ENCODE peak calls at places on chromosomes 6 and 20, in four cellular contexts. C is H1, S is psoas muscle, H is neural crest cell. I is an unnamed sample.
A peak's percentile ranks its signal among the peaks of the same experiment; 100 is the strongest.

GRCh38 chr6:44012078-44012493 is 115.2 kb downstream of the MRPL14 start:
- DNase-seq in S (no peak), C (no peak), H (no peak), I (peak; percentile 91)

GRCh38 chr20:51354769-51355319 is 187.7 kb downstream of the NFATC2 start:
- DNase-seq in H (no peak), C (no peak), S (no peak), I (peak; percentile 73)

GRCh38 chr6:143321687-143322086 is 128.8 kb downstream of the ADAT2 start:
- DNase-seq in C (no peak), S (no peak), H (no peak), I (no peak)

GRCh38 chr20:37672143-37672542 is 21.7 kb upstream of the CTNNBL1 start:
- DNase-seq in S (no peak), H (no peak), C (no peak), I (no peak)

GRCh38 chr6:106916891-106917290 is 57.6 kb downstream of the CD24 start:
- DNase-seq in H (no peak), C (no peak), S (no peak), I (no peak)

GRCh38 chr6:106380407-106380806 is 19.9 kb downstream of the CRYBG1 start:
- DNase-seq in S (no peak), C (no peak), H (no peak), I (no peak)

GRCh38 chr6:46781478-46782378 is 11.5 kb upstream of the MEP1A start:
- DNase-seq in C (no peak), H (peak; percentile 50), S (no peak), I (peak; percentile 49)

GRCh38 chr6:10397756-10398438 is 17.0 kb downstream of the TFAP2A start:
- DNase-seq in C (no peak), H (no peak), S (no peak), I (no peak)

GRCh38 chr6:8562133-8562532 is 126.8 kb upstream of the SLC35B3 start:
- DNase-seq in S (no peak), H (no peak), C (no peak), I (no peak)

GRCh38 chr6:106913676-106914280 is 60.8 kb downstream of the CD24 start:
- DNase-seq in C (no peak), H (no peak), S (no peak), I (no peak)

GRCh38 chr6:161369339-161369738 is 95.5 kb upstream of the AGPAT4 start:
- DNase-seq in H (no peak), S (no peak), C (no peak), I (peak; percentile 75)

GRCh38 chr6:151391021-151391470 is 313 bp downstream of the ZBTB2 start:
- DNase-seq in C (no peak), S (peak; percentile 84), H (peak; percentile 78), I (peak; percentile 32)

GRCh38 chr6:51339728-51340127 is 521.1 kb downstream of the TFAP2B start:
- DNase-seq in H (no peak), S (no peak), C (no peak), I (no peak)

GRCh38 chr20:8363970-8364733 is 232.1 kb downstream of the PLCB1 start:
- DNase-seq in H (no peak), S (no peak), C (no peak), I (no peak)

GRCh38 chr6:135680964-135681913 is 170.3 kb upstream of the PDE7B start:
- DNase-seq in H (no peak), C (no peak), S (no peak), I (no peak)

GRCh38 chr6:16999486-17000436 is 102.1 kb upstream of the STMND1 start:
- DNase-seq in H (no peak), S (no peak), C (no peak), I (peak; percentile 89)

DNA sequence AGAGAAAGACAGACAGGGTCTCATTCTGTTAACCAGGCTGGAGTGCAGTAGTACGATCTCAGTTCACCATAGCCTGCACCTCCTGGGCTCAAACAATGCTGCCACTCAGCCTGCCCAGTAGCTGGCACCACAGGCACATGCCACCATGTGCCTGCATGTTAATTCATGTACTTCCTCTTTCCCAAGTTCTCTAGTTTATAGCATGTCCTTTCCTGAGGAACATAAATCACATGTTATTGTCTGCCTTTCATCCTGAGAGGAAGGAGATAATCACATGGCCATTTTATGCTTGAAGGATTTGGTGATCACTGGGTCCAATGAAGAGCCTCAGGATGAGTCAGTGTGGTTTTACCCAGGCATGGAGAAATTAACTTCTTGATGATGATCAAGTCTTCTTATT is 47.9 kb downstream of the COL11A2 start:
- DNase-seq in S (no peak), C (no peak), H (no peak), I (no peak)
- TF ChIP-seq CTCF in S (no peak), C (no peak), H (no peak), I (no peak)

DNA sequence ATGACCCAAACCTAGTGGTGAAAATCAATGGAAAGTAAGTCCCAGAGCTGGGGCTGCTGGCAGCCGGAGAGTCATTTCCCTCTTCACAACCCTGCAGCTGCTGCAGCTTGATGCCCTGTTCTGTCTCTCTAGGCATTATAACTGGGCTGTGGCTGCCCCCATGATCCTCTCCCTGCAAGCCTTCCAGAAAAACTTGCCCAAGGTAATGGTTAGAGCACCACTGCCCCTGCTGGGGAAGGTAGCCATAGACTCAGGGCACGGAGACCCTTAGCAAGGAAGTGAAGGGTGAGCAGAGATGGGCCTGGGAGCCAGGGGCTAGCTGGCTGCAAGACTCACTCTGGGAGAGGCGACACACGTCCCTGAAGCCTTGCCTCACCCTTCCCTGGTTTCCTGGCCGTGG is 12.0 kb downstream of the LPIN3 start:
- DNase-seq in H (no peak), C (no peak), S (no peak), I (no peak)
- TF ChIP-seq CTCF in H (no peak), C (no peak), S (no peak), I (no peak)

GRCh38 chr6:159535629-159536028 is 157.4 kb downstream of the SOD2 start:
- DNase-seq in C (no peak), H (no peak), S (no peak), I (no peak)

GRCh38 chr6:159540883-159541282 is 152.2 kb downstream of the SOD2 start:
- DNase-seq in S (no peak), C (no peak), H (no peak), I (no peak)

GRCh38 chr6:159541296-159541695 is 151.7 kb downstream of the SOD2 start:
- DNase-seq in C (no peak), H (no peak), S (no peak), I (no peak)

GRCh38 chr6:159540152-159540551 is 152.9 kb downstream of the SOD2 start:
- DNase-seq in S (no peak), C (peak; percentile 41), H (peak; percentile 25), I (no peak)
- TF ChIP-seq CTCF in S (no peak), C (peak; percentile 48), H (peak; percentile 46), I (peak; percentile 18)

GRCh38 chr20:46151936-46152335 is 33.8 kb downstream of the CD40 start:
- DNase-seq in S (no peak), C (no peak), H (no peak), I (no peak)
- TF ChIP-seq CTCF in S (peak; percentile 18), C (peak; percentile 57), H (peak; percentile 47), I (peak; percentile 70)

DNA sequence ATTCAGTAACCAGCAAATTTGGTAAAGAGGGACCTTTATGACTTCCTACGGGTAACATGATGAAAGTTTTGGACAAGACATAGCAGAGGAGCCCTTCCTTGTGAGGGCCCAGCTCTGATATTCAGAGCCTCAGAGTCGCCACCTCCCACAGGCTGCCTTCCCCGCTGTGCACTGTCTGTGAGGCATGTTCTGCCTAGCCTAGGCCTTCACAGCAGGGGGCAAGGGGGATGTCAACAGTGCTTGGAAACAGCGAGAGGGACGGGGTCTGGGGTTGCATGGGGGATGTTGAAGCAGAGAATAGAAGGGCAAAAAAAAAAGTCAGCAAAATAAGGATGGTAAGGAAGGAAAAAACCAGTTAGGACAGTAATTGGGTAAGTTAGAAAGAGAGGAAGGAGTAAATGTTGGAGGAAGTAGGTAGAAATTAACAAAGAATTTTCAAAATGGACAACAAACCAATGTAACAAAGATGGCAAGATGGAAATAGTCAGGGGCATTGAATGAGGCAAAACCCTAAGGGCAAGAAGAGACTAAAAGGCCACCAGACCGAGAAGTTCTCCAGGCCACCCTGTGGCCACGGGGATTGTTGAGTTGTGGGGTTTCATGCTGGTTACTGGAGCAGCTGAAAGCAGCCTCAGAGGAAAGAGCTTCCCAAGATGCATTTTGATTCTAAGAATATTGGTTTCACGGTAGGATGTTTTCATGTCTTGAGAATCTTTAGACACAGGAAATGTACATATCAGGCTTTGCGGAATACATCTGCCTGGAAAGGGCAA is 139.8 kb downstream of the LY86 start:
- DNase-seq in S (no peak), H (no peak), C (no peak), I (no peak)
- TF ChIP-seq CTCF in S (no peak), H (no peak), C (no peak), I (no peak)

GRCh38 chr6:23547851-23548250 is 578.2 kb upstream of the NRSN1 start:
- DNase-seq in C (no peak), S (no peak), H (no peak), I (no peak)
- TF ChIP-seq CTCF in C (peak; percentile 46), S (no peak), H (peak; percentile 48), I (no peak)

GRCh38 chr6:125253881-125254280 is 47.9 kb downstream of the HDDC2 start:
- DNase-seq in H (no peak), C (no peak), S (no peak), I (no peak)

GRCh38 chr6:125252891-125253290 is 48.9 kb downstream of the HDDC2 start:
- DNase-seq in C (no peak), S (no peak), H (no peak), I (no peak)

GRCh38 chr6:125251516-125252229 is 50.1 kb downstream of the HDDC2 start:
- DNase-seq in S (no peak), C (no peak), H (no peak), I (no peak)

GRCh38 chr6:125248136-125248535 is 53.6 kb downstream of the HDDC2 start:
- DNase-seq in C (no peak), H (no peak), S (no peak), I (no peak)

DNA sequence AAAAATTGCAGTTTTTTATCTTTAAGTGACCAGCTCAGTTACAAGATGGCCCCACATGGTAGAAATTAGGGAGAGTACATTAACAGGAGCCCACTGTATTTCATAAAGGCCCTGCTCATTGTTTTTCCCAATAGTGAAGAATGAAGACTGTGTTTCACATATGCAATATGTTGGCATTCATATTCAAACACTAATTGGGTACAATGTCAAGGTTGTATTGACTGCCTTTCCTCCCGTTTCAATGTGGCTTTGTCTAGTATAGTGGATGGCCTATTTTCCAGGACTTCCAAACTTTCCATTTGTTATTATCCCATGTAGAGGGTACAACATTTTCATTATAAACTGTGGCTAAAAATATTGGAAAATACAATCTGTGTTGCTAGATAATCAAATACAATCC is 51.3 kb downstream of the HDDC2 start:
- DNase-seq in C (no peak), S (no peak), H (no peak), I (no peak)
- TF ChIP-seq CTCF in C (no peak), S (no peak), H (no peak), I (no peak)

DNA sequence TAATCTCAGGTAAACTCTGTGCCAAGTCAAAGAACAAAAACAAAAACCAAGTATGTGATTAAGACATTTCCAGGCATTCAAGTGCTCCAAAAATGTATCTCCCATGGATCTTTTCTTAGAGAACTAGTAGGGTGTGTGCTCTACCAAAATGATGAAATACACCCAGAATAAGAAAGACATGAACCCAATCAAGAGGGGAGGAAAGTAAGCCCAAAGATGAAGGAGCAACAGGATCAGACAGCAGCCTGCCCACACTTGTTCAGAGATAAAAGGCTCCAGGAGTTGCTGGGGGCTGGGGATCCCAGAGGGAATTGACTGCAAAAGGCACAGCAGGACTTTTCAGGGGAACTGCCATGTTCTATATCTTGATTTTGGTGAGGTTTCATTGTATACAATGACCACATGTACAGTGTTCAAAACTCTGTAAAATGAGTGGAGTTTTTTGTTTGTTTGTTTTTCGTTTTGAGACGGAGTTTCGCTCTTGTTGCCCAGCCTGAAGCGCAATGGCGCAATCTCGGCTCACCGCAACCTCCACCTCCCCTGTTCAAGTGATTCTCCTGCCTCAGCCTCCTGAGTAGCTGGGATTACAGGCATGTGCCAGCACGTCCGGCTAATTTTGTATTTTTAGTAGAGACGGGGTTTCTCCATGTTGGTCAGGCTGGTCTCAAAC is 24.4 kb downstream of the GCM1 start:
- DNase-seq in C (no peak), H (no peak), S (no peak), I (no peak)
- TF ChIP-seq CTCF in C (no peak), H (no peak), S (no peak), I (no peak)

GRCh38 chr6:40293109-40293823 is 293.9 kb downstream of the LRFN2 start:
- DNase-seq in H (no peak), S (no peak), C (no peak), I (no peak)
- TF ChIP-seq CTCF in H (no peak), S (no peak), C (no peak), I (no peak)

I was measured in HFFc6.